ENCODE peak calls at places on chromosomes 2 and 18, in nine cellular contexts. E, I, O, D, Z, N, B, C and M are unnamed samples.

GRCh38 chr2:227415538-227416424 is 28.0 kb upstream of the SCYGR1 start:
- DNase-seq in E (peak), I (peak), O (peak), D (peak), Z (peak), N (peak), B (no peak), C (peak), M (no peak)

GRCh38 chr18:42654561-42654960 is 460.9 kb downstream of the RIT2 start:
- DNase-seq in E (no peak), I (no peak), O (no peak), D (no peak), Z (no peak), N (no peak), B (no peak), C (no peak), M (no peak)

GRCh38 chr2:240822280-240822847 is 2.3 kb upstream of the KIF1A start:
- DNase-seq in E (no peak), I (no peak), O (no peak), D (no peak), Z (no peak), N (no peak), B (no peak), C (no peak), M (no peak)

GRCh38 chr2:30230479-30230854 is 867 bp upstream of the LBH start:
- DNase-seq in E (peak), I (peak), O (no peak), D (peak), Z (no peak), N (peak), B (no peak), C (no peak), M (peak)

GRCh38 chr2:130393318-130393910 is 37.6 kb downstream of the PTPN18 start:
- DNase-seq in E (peak), I (peak), O (peak), D (peak), Z (no peak), N (peak), B (no peak), C (no peak), M (no peak)

GRCh38 chr18:45839415-45840395 is 14.2 kb downstream of the SIGLEC15 start:
- DNase-seq in E (peak), I (peak), O (peak), D (peak), Z (peak), N (peak), B (peak), C (peak), M (no peak)

GRCh38 chr2:172438064-172438421 is 10.7 kb downstream of the ITGA6 start:
- DNase-seq in E (peak), I (no peak), O (no peak), D (no peak), Z (no peak), N (no peak), B (no peak), C (no peak), M (no peak)

GRCh38 chr2:155223781-155224406 is 525.4 kb downstream of the KCNJ3 start:
- DNase-seq in E (no peak), I (peak), O (peak), D (peak), Z (peak), N (peak), B (no peak), C (no peak), M (no peak)

GRCh38 chr2:134154269-134154668 is 99.6 kb upstream of the MGAT5 start:
- DNase-seq in E (no peak), I (no peak), O (no peak), D (no peak), Z (no peak), N (no peak), B (peak), C (no peak), M (no peak)